ENCODE peak calls at places on chromosomes 4 and X, in six cellular contexts. Q is HCT116, T is GM12878, A is HepG2, U is H1, X is K562. M is an unnamed sample.
A peak's percentile ranks its signal among the peaks of the same experiment; 100 is the strongest.

GRCh38 chr4:8688041-8688907 is 95.7 kb downstream of the CPZ start:
- DNase-seq in U (peak; percentile 25), T (no peak), X (peak; percentile 51), A (no peak), Q (peak; percentile 19), M (peak; percentile 89)

GRCh38 chrX:155768036-155768769 is 112.9 kb upstream of the VAMP7 start:
- DNase-seq in A (no peak), T (no peak), X (no peak), U (no peak), Q (no peak), M (no peak)

GRCh38 chr4:12723849-12724447 is 760.2 kb downstream of the RAB28 start:
- DNase-seq in T (no peak), Q (no peak), U (no peak), A (no peak), X (no peak), M (peak; percentile 16)

GRCh38 chrX:73262991-73263390 is 48.3 kb upstream of the NAP1L2 start:
- DNase-seq in X (peak; percentile 10), Q (peak; percentile 0), T (no peak), U (no peak), A (peak; percentile 7), M (no peak)

GRCh38 chrX:29662101-29662500 is 553.3 kb upstream of the MAGEB2 start:
- DNase-seq in Q (no peak), A (no peak), T (no peak), U (no peak), X (no peak), M (no peak)

GRCh38 chr4:173380987-173381386 is 10.2 kb downstream of the SAP30 start:
- DNase-seq in A (no peak), U (no peak), Q (no peak), T (no peak), X (no peak), M (no peak)

GRCh38 chr4:76563804-76564468 is 128.9 kb downstream of the SHROOM3 start:
- DNase-seq in U (no peak), Q (no peak), X (no peak), A (no peak), T (no peak), M (no peak)

GRCh38 chrX:141936080-141936479 is 32.4 kb downstream of the MAGEC1 start:
- DNase-seq in A (no peak), Q (no peak), U (no peak), X (peak; percentile 0), T (no peak), M (no peak)

GRCh38 chrX:24229967-24230366 is 80.4 kb downstream of the ZFX start:
- DNase-seq in Q (no peak), U (no peak), X (peak; percentile 38), T (no peak), A (no peak), M (no peak)

GRCh38 chr4:31518796-31519250 is 798.7 kb downstream of the PCDH7 start:
- DNase-seq in X (no peak), Q (peak; percentile 48), T (no peak), U (no peak), A (no peak), M (no peak)

GRCh38 chrX:118973389-118974087 is 880 bp upstream of the LONRF3 start:
- DNase-seq in T (no peak), Q (no peak), X (no peak), A (no peak), U (no peak), M (no peak)

GRCh38 chr4:83074086-83074704 is 39.2 kb downstream of the COPS4 start:
- DNase-seq in U (no peak), T (peak; percentile 79), A (peak; percentile 75), X (peak; percentile 70), Q (peak; percentile 65), M (no peak)

GRCh38 chr4:101458914-101459313 is 111.6 kb upstream of the PPP3CA start:
- DNase-seq in A (no peak), X (no peak), T (no peak), Q (no peak), U (no peak), M (no peak)

GRCh38 chrX:1500701-1501624 is 36.0 kb downstream of the P2RY8 start:
- DNase-seq in U (no peak), Q (no peak), A (no peak), T (peak; percentile 90), X (no peak), M (no peak)

GRCh38 chr4:184386271-184386781 is 88.0 kb downstream of the IRF2 start:
- DNase-seq in U (peak; percentile 47), Q (no peak), T (no peak), X (peak; percentile 89), A (no peak), M (peak; percentile 25)

GRCh38 chr4:151688003-151688784 is 72.6 kb downstream of the GATB start:
- DNase-seq in X (no peak), T (no peak), Q (no peak), U (no peak), A (no peak), M (peak; percentile 29)

GRCh38 chr4:7816771-7817170 is 122.9 kb downstream of the AFAP1 start:
- DNase-seq in T (no peak), Q (no peak), A (no peak), X (no peak), U (no peak), M (no peak)

GRCh38 chrX:49268702-49269009 is 937 bp upstream of the PPP1R3F start:
- DNase-seq in Q (no peak), T (no peak), X (no peak), A (no peak), U (no peak), M (no peak)

GRCh38 chr4:152083348-152083747 is 322.5 kb upstream of the GATB start:
- DNase-seq in U (no peak), T (no peak), Q (no peak), A (no peak), X (no peak), M (no peak)

GRCh38 chr4:107631568-107631967 is 88.5 kb downstream of the PAPSS1 start:
- DNase-seq in Q (no peak), T (no peak), X (no peak), A (no peak), U (no peak), M (no peak)

GRCh38 chrX:675279-675886 is 44.8 kb downstream of the SHOX start:
- DNase-seq in X (no peak), Q (no peak), T (no peak), A (no peak), U (no peak), M (no peak)

GRCh38 chrX:132958086-132958703 is at the start of gene HS6ST2:
- DNase-seq in T (no peak), Q (peak; percentile 21), X (no peak), A (no peak), U (no peak), M (peak; percentile 41)

GRCh38 chr4:143653031-143653430 is 47.4 kb downstream of the FREM3 start:
- DNase-seq in Q (no peak), U (no peak), X (no peak), A (no peak), T (no peak), M (no peak)

GRCh38 chr4:42425146-42426065 is 28.1 kb downstream of the SHISA3 start:
- DNase-seq in X (no peak), U (no peak), T (no peak), Q (no peak), A (no peak), M (peak; percentile 26)

DNA sequence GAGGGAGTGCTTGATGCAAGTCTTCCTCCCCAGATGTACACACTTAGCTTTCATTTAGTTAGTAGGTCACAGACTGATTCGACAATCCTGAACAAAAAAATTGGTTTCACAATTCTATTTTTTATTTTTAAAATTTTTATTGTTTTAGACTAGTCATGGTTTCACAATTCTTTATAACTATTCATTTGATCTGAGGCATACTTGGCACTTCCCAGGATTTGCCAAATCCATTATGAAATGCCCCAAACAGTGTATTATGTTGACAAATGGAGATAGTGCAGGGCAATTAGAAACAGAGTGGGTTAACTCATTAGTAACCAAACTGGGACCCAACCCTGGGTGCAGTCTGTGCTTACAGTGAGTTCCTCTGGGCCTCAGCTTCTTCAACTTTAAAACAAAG is 676 bp upstream of the GPR82 start:
- DNase-seq in A (no peak), T (no peak), U (no peak), X (no peak), Q (no peak), M (no peak)
- TF ChIP-seq ATF3 in A (no peak), T (no peak), U (no peak), X (no peak), Q (no peak), M (no peak)

GRCh38 chr4:175891863-175892262 is 79.8 kb upstream of the GPM6A start:
- DNase-seq in X (no peak), T (no peak), Q (peak; percentile 38), A (peak; percentile 3), U (no peak), M (no peak)
- TF ChIP-seq ATF3 in X (no peak), T (no peak), Q (no peak), A (no peak), U (no peak), M (no peak)

DNA sequence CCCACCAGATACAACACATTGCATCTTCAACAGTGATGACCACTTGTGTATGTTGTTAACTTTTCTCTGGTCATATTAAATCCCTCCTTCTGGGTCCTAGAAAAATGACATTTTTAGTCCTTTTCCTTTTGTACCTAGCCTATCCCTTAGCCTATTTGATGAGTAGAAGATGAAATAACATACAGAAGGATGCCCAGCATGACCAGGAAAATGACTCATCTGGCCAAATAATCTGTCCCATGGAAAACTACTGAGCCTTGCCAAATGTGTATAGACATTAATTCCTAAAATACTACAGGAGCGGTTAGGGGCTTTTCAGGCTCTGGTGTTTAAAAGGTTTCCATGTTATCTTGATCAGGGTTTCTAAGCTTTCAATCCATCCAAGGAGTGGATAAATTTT is 129.0 kb upstream of the KCNIP4 start:
- DNase-seq in Q (no peak), T (no peak), X (no peak), U (no peak), A (no peak), M (no peak)
- TF ChIP-seq ATF3 in Q (no peak), T (no peak), X (no peak), U (no peak), A (no peak), M (no peak)

DNA sequence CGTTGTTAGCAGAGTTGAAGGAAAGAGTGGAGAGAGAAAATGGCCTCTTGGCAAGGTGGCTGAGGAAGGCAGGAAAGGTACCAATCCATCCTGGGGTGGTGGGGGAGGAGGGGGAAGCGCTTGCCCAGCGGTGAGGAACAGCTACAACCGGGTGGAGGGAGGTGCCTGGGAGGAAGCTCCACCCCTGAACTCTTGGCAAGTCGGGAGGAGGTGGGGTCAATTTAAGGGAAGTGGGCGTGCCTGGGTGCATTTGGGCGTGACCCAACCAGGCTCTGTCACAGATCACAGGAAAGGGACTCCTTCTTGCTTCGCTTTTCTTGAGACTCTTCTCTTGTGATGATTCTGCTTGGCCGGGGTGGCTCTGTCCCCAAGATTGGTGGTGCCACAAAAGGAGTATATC is 41.7 kb downstream of the BCORL1 start:
- DNase-seq in T (peak; percentile 65), U (peak; percentile 56), Q (peak; percentile 23), X (peak; percentile 92), A (no peak), M (peak; percentile 84)
- TF ChIP-seq ATF3 in T (no peak), U (no peak), Q (no peak), X (no peak), A (no peak), M (no peak)

DNA sequence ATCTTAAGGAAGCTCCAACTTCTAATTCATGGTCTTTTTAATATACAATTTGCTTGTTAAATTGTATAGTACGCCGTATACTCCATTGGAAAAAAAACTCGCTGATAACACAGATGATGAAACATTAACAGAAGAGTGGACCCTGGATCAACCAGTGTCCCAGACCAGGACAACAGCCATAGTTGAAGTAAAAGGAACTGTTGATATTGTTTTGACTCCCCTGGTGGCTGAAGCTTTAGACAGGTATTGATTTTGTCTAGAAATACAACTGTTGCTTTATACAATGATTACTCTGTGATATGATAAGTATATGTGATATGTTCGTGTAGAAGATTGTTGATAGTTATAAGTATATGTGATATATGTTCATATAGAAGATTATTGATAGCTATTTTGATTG is 91.7 kb downstream of the BLTP1 start:
- DNase-seq in X (no peak), U (no peak), A (peak; percentile 22), T (no peak), Q (no peak), M (no peak)
- TF ChIP-seq ATF3 in X (no peak), U (no peak), A (no peak), T (no peak), Q (no peak), M (no peak)